ENCODE peak calls at places on chromosomes 11 and 22, in six cellular contexts. C is activated CD8-positive, alpha-beta memory T cell treated with anti-CD3 and anti-CD28 coated beads, Interleukin-2, amount 50 U/mL, for 48 hours; W is ELF-1; F is psoas muscle; I is EL; Z is transverse colon. S is an unnamed sample.

GRCh38 chr22:48758905-48759875 is 1068.5 kb downstream of the BRD1 start:
- DNase-seq in I (no peak), F (no peak), Z (no peak), W (peak), C (peak), S (peak)

GRCh38 chr11:67302571-67303131 is 679 bp upstream of the SSH3 start:
- DNase-seq in F (no peak), Z (peak), W (peak), I (no peak), C (no peak), S (no peak)

GRCh38 chr11:133747409-133747808 is 97.9 kb downstream of the SPATA19 start:
- DNase-seq in I (no peak), F (no peak), Z (no peak), C (no peak), W (no peak), S (no peak)

GRCh38 chr11:61851128-61851899 is 23.2 kb downstream of the FADS2 start:
- DNase-seq in Z (no peak), W (no peak), I (no peak), F (no peak), C (no peak), S (peak)

GRCh38 chr11:79440451-79441158 is at the start of gene TENM4:
- DNase-seq in Z (peak), I (peak), W (peak), F (peak), C (no peak), S (peak)

GRCh38 chr11:123559418-123559817 is 95.0 kb downstream of the SCN3B start:
- DNase-seq in C (no peak), F (no peak), I (peak), W (no peak), Z (no peak), S (no peak)

GRCh38 chr11:62896049-62896448 is 15.4 kb downstream of the SLC3A2 start:
- DNase-seq in I (no peak), W (no peak), F (no peak), Z (no peak), C (no peak), S (peak)

GRCh38 chr11:88338223-88338661 is 706 bp upstream of the CTSC start:
- DNase-seq in I (peak), C (peak), W (peak), Z (peak), F (peak), S (peak)

GRCh38 chr11:32224580-32224979 is 133.7 kb downstream of the RCN1 start:
- DNase-seq in I (no peak), W (no peak), Z (no peak), C (no peak), F (no peak), S (no peak)

GRCh38 chr22:31275576-31275975 is 16.7 kb downstream of the PIK3IP1 start:
- DNase-seq in Z (no peak), I (no peak), W (no peak), F (no peak), C (no peak), S (no peak)

GRCh38 chr11:63427971-63428508 is 58.5 kb downstream of the SLC22A9 start:
- DNase-seq in C (no peak), Z (no peak), I (no peak), W (peak), F (no peak), S (no peak)

GRCh38 chr11:67698247-67698646 is 23.8 kb upstream of the ALDH3B2 start:
- DNase-seq in C (no peak), I (peak), F (no peak), Z (no peak), W (no peak), S (no peak)

GRCh38 chr11:107017433-107018227 is 646 bp downstream of the GUCY1A2 start:
- DNase-seq in C (peak), F (peak), Z (no peak), W (peak), I (peak), S (peak)

GRCh38 chr11:9820260-9820659 is 156.4 kb downstream of the SWAP70 start:
- DNase-seq in Z (no peak), I (no peak), F (no peak), C (no peak), W (no peak), S (no peak)

S was measured in adrenal gland.